ENCODE peak calls at places on chromosomes 12 and 14, in five cellular contexts. R, W, L, X and T are unnamed samples.

GRCh38 chr14:22271838-22272237 is 317.2 kb downstream of the DAD1 start:
- DNase-seq in W (no peak), L (no peak), X (no peak), R (no peak), T (peak; percentile 52)

GRCh38 chr14:43765474-43765873 is 741.6 kb downstream of the FSCB start:
- DNase-seq in L (no peak), R (no peak), W (no peak), X (no peak), T (no peak)

GRCh38 chr12:87086118-87086891 is 830.1 kb upstream of the MGAT4C start:
- DNase-seq in X (no peak), W (no peak), L (no peak), R (peak; percentile 17), T (no peak)

GRCh38 chr14:79511146-79511545 is 700.2 kb downstream of the DIO2 start:
- DNase-seq in R (peak; percentile 57), W (no peak), X (no peak), L (no peak), T (no peak)

GRCh38 chr12:115806000-115806399 is 471.5 kb downstream of the MED13L start:
- DNase-seq in R (no peak), X (no peak), W (no peak), L (no peak), T (no peak)

GRCh38 chr14:83733670-83734069 is 1796.3 kb upstream of the FLRT2 start:
- DNase-seq in R (no peak), X (no peak), L (no peak), W (no peak), T (no peak)

GRCh38 chr12:71399197-71399596 is 40.4 kb upstream of the LGR5 start:
- DNase-seq in X (no peak), W (no peak), R (no peak), L (no peak), T (peak; percentile 38)

GRCh38 chr12:81021834-81022233 is 56.0 kb upstream of the ACSS3 start:
- DNase-seq in X (no peak), R (no peak), W (no peak), L (no peak), T (no peak)

GRCh38 chr14:99413172-99413571 is 67.5 kb downstream of the SETD3 start:
- DNase-seq in X (no peak), L (no peak), W (no peak), R (no peak), T (no peak)

GRCh38 chr12:13289644-13290285 is 93.2 kb downstream of the EMP1 start:
- DNase-seq in R (no peak), L (no peak), X (no peak), W (no peak), T (no peak)

GRCh38 chr14:56528927-56529326 is 50.7 kb upstream of the TMEM260 start:
- DNase-seq in X (no peak), W (no peak), R (no peak), L (no peak), T (no peak)

GRCh38 chr12:29191267-29191889 is 42.3 kb downstream of the FAR2 start:
- DNase-seq in W (no peak), X (no peak), L (no peak), R (no peak), T (peak; percentile 39)

GRCh38 chr14:92867246-92867925 is 55.6 kb upstream of the CHGA start:
- DNase-seq in X (no peak), R (no peak), W (no peak), L (no peak), T (no peak)

GRCh38 chr12:58942345-58942744 is 22.0 kb upstream of the LRIG3 start:
- DNase-seq in W (no peak), X (no peak), L (no peak), R (no peak), T (no peak)

GRCh38 chr12:26298785-26299621 is 103.6 kb downstream of the SSPN start:
- DNase-seq in R (peak; percentile 92), L (no peak), X (no peak), W (no peak), T (peak; percentile 42)

GRCh38 chr14:20413785-20414117 is 450 bp upstream of the TEP1 start:
- DNase-seq in R (no peak), W (no peak), X (no peak), L (no peak), T (no peak)

GRCh38 chr14:26775765-26776577 is 178.1 kb upstream of the NOVA1 start:
- DNase-seq in W (no peak), L (no peak), R (peak; percentile 67), X (no peak), T (no peak)

GRCh38 chr12:122306407-122306806 is 40.1 kb upstream of the VPS33A start:
- DNase-seq in X (peak; percentile 7), L (peak; percentile 75), W (no peak), R (no peak), T (no peak)

GRCh38 chr12:27347779-27348178 is 15.1 kb downstream of the BMAL2 start:
- DNase-seq in X (no peak), L (no peak), W (no peak), R (no peak), T (peak; percentile 22)

GRCh38 chr14:100362311-100362927 is 39.3 kb downstream of the SLC25A47 start:
- DNase-seq in R (peak; percentile 80), X (no peak), L (no peak), W (no peak), T (peak; percentile 89)

GRCh38 chr12:61362037-61362436 is 898.2 kb upstream of the USP15 start:
- DNase-seq in L (no peak), X (no peak), R (no peak), W (no peak), T (no peak)

GRCh38 chr14:35861204-35861868 is 35.2 kb downstream of the BRMS1L start:
- DNase-seq in R (no peak), X (no peak), W (no peak), L (no peak), T (no peak)

GRCh38 chr14:61750708-61751474 is 11.3 kb upstream of the SNAPC1 start:
- DNase-seq in L (peak; percentile 83), R (peak; percentile 55), X (peak; percentile 53), W (peak; percentile 57), T (peak; percentile 83)

GRCh38 chr12:64256166-64256800 is 34.2 kb upstream of the KICS2 start:
- DNase-seq in R (peak; percentile 67), L (no peak), X (no peak), W (peak; percentile 44), T (no peak)

GRCh38 chr14:65168840-65169239 is 66.5 kb upstream of the MAX start:
- DNase-seq in L (no peak), X (no peak), W (no peak), R (peak; percentile 50), T (no peak)

GRCh38 chr14:103224996-103225874 is 102.0 kb downstream of the TNFAIP2 start:
- DNase-seq in X (no peak), W (no peak), R (peak; percentile 92), L (no peak), T (no peak)

GRCh38 chr12:14614704-14615121 is 47.0 kb upstream of the PLBD1 start:
- DNase-seq in W (no peak), R (no peak), X (no peak), L (no peak), T (no peak)

GRCh38 chr12:120534703-120535655 is 823 bp downstream of the RNF10 start:
- DNase-seq in L (peak; percentile 58), W (peak; percentile 52), R (peak; percentile 84), X (no peak), T (no peak)

GRCh38 chr12:46908936-46909635 is 83.3 kb upstream of the SLC38A4 start:
- DNase-seq in X (no peak), L (no peak), R (no peak), W (no peak), T (no peak)

GRCh38 chr14:77281852-77282251 is 10.8 kb upstream of the NGB start:
- DNase-seq in X (no peak), L (no peak), W (no peak), R (no peak), T (no peak)

GRCh38 chr12:92294676-92295440 is 149.2 kb upstream of the BTG1 start:
- DNase-seq in W (no peak), L (no peak), R (peak; percentile 71), X (no peak), T (no peak)

GRCh38 chr14:99955826-99956455 is 109.3 kb upstream of the EVL start:
- DNase-seq in L (no peak), R (no peak), W (no peak), X (no peak), T (no peak)

GRCh38 chr12:68613209-68613904 is 2.7 kb downstream of the RAP1B start:
- DNase-seq in L (no peak), X (no peak), W (no peak), R (no peak), T (no peak)
- H3K27ac ChIP-seq in L (no peak overlapping the region), X (no peak overlapping the region), W (no peak overlapping the region), R (no peak overlapping the region), T (no peak overlapping the region)

DNA sequence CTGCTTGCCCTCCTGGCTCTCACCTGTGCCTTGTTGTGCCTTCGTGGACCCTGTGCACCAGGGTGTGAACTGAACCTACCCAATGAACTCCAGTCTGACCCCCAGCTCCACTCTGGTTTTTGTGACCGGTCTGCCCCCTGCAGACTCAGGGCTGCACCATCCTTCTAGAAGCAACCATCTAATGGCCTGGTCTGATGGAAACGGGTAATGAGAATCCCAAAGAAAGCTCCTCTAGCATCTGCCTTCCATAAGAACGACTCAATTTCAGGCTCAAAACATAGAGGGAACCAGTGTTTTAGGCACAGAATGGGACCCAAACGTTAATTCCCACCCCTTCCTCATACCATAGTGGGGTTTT is 176.7 kb upstream of the PRMT8 start:
- DNase-seq in X (no peak), W (no peak), R (no peak), L (no peak), T (no peak)
- H2BK12ac ChIP-seq in X (no peak overlapping the region), W (no peak overlapping the region), R (no peak overlapping the region), L (no peak overlapping the region), T (no peak overlapping the region)

DNA sequence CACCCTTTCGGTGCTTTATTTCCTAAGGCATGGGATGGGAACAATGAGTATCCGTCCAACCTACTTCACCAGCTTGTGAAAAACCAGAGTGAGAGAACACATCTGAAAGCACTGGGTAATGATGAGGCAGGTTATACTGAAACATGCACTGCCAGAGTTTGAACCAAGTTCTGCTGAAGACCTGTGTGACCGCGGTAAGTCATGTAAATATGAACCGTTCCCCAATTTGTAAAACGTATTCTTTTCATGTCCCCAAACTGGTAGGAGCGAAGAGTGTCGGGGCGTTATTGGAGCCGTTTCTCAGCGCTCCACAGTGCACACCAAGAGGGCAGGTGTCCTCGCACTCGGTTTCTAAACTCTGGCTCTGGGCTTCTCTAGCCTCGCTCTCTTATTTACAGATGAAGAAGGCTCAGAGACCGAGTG is 788 bp upstream of the NGDN start:
- DNase-seq in R (no peak), X (no peak), L (no peak), W (no peak), T (no peak)
- H4K91ac ChIP-seq in R (no peak overlapping the region), X (peak overlapping the region; percentile 26), L (no peak overlapping the region), W (no peak overlapping the region), T (peak overlapping the region; percentile 68)

GRCh38 chr12:3491938-3492867 is 1.2 kb downstream of the PRMT8 start:
- DNase-seq in X (peak; percentile 51), W (peak; percentile 87), L (peak; percentile 88), R (peak; percentile 52), T (peak; percentile 68)
- H3K27ac ChIP-seq in X (no peak overlapping the region), W (no peak overlapping the region), L (no peak overlapping the region), R (no peak overlapping the region), T (no peak overlapping the region)

DNA sequence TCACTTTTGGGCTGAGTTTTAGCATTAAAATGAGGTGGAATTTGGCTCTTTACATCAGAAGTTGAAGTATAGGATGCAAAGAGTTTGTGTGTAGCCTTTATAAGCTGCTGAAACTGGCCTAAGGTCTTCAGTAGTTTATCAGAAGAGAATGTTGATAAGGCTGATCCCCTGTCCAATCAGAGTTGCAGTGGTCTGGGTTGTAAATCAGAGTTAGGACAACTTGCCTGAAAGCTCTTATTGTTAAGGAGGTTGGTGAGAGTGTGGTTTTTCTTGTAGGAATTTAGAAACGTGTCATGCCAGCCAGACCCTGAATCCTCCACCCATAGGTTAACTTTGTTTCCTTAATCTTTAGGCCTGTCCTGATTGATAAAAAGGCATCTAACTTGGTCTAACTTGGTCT is 143.5 kb downstream of the ST8SIA1 start:
- DNase-seq in L (no peak), W (no peak), R (no peak), X (no peak), T (no peak)
- H2BK12ac ChIP-seq in L (no peak overlapping the region), W (no peak overlapping the region), R (no peak overlapping the region), X (no peak overlapping the region), T (no peak overlapping the region)